ENCODE peak calls at places on chromosomes 2 and 18, in five cellular contexts. F, Q, U, C and T are unnamed samples.

GRCh38 chr18:8491516-8491915 is 117.7 kb upstream of the RAB12 start:
- DNase-seq in F (no peak), Q (no peak), U (no peak), C (no peak), T (no peak)

GRCh38 chr18:59220784-59221765 is 1.1 kb downstream of the GRP start:
- DNase-seq in F (no peak), Q (no peak), U (no peak), C (no peak), T (no peak)

GRCh38 chr18:59039449-59039848 is 100.2 kb upstream of the SEC11C start:
- DNase-seq in F (no peak), Q (no peak), U (no peak), C (no peak), T (no peak)

GRCh38 chr2:3460161-3460560 is 59.2 kb downstream of the ADI1 start:
- DNase-seq in F (peak), Q (no peak), U (peak), C (no peak), T (no peak)

GRCh38 chr18:179499-179898 is 21.1 kb downstream of the USP14 start:
- DNase-seq in F (no peak), Q (no peak), U (no peak), C (no peak), T (no peak)

GRCh38 chr2:214575030-214575949 is 164.4 kb downstream of the VWC2L start:
- DNase-seq in F (no peak), Q (no peak), U (no peak), C (no peak), T (no peak)

GRCh38 chr2:73418343-73418742 is 32.7 kb downstream of the ALMS1 start:
- DNase-seq in F (peak), Q (peak), U (peak), C (no peak), T (peak)

GRCh38 chr2:27350106-27350693 is 6.4 kb downstream of the GTF3C2 start:
- DNase-seq in F (no peak), Q (no peak), U (no peak), C (no peak), T (no peak)

GRCh38 chr18:44028109-44028508 is 652.6 kb upstream of the SETBP1 start:
- DNase-seq in F (no peak), Q (no peak), U (no peak), C (no peak), T (no peak)

GRCh38 chr2:56682397-56682760 is 498.6 kb downstream of the CCDC85A start:
- DNase-seq in F (no peak), Q (no peak), U (no peak), C (no peak), T (no peak)

GRCh38 chr2:44655401-44655864 is 286.1 kb upstream of the SIX3 start:
- DNase-seq in F (no peak), Q (no peak), U (no peak), C (no peak), T (no peak)

GRCh38 chr2:215461836-215462532 is 26.1 kb upstream of the FN1 start:
- DNase-seq in F (no peak), Q (peak), U (no peak), C (no peak), T (no peak)

GRCh38 chr2:192499476-192499875 is 304.7 kb upstream of the TMEFF2 start:
- DNase-seq in F (no peak), Q (no peak), U (no peak), C (no peak), T (no peak)

GRCh38 chr2:24766609-24767008 is 26.6 kb downstream of the PTRHD1 start:
- DNase-seq in F (no peak), Q (no peak), U (no peak), C (no peak), T (no peak)

GRCh38 chr2:149380205-149380604 is 49.8 kb downstream of the LYPD6 start:
- DNase-seq in F (no peak), Q (no peak), U (no peak), C (no peak), T (no peak)

GRCh38 chr2:33421820-33422219 is 54.6 kb upstream of the RASGRP3 start:
- DNase-seq in F (no peak), Q (no peak), U (no peak), C (no peak), T (no peak)

GRCh38 chr2:33419548-33420255 is 56.7 kb upstream of the RASGRP3 start:
- DNase-seq in F (no peak), Q (peak), U (no peak), C (no peak), T (no peak)

GRCh38 chr2:33412920-33413319 is 63.5 kb upstream of the RASGRP3 start:
- DNase-seq in F (no peak), Q (peak), U (no peak), C (peak), T (no peak)

GRCh38 chr2:33420726-33421125 is 55.7 kb upstream of the RASGRP3 start:
- DNase-seq in F (no peak), Q (peak), U (no peak), C (no peak), T (no peak)

GRCh38 chr2:33417093-33417492 is 59.4 kb upstream of the RASGRP3 start:
- DNase-seq in F (no peak), Q (no peak), U (no peak), C (no peak), T (no peak)
- H3K27ac ChIP-seq in F (no peak), Q (no peak), U (no peak), C (no peak), T (no peak)

DNA sequence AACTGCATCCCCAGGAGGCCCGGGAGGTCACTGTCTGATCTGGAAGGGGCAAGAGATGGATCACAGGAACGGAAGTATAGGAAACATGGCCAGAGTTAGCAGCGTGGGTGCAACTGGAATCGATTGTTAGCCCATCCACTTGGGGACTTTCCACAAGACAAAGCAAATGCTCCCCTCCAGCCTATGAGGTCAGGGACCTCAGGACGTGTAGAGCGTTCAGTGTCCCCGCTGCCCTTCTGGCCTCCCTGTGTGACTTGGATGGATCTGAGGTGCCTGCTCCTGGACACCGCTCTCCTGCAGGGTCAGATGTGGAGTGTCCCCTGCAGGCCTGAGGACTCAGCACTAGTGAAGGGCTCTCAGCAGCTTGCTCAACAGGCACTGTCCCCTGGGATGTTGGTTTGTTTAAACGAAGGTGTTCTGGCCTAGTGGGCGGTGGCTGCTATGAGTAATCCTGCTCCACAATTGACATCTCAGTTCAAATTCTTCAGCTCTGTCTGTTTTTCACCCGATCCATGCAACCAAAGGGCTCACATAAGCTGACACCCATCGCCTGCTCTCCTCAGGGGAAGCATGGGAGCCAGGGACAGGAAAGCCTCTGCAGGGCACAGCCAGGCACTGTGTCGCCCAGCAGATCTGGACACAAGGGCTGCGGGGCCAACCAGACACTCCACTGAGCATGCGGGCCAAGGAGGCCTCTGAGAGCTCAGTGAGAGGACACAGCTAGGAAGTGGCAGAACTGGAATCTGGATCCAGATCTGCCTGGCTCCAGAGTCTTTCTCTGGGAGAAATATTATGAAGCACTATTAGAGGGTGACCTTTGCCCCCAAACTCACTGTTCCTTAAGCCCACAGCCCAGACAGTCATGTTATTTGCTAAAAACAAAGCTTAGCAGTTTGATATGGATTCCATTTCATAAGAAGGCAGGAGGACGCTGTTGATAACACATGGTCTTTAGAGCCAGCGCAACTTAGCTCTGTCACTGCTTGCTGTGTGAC is 78.5 kb downstream of the RHOB start:
- DNase-seq in F (peak), Q (peak), U (peak), C (no peak), T (peak)
- TF ChIP-seq POLR2A in F (no peak), Q (no peak), U (no peak), C (no peak), T (no peak)

GRCh38 chr2:224278531-224278930 is 123.4 kb downstream of the FAM124B start:
- DNase-seq in F (no peak), Q (peak), U (no peak), C (no peak), T (no peak)
- H3K4me3 ChIP-seq in F (no peak), Q (no peak), U (no peak), C (no peak), T (no peak)

GRCh38 chr2:119435148-119435952 is 3.7 kb downstream of the TMEM37 start:
- DNase-seq in F (no peak), Q (no peak), U (peak), C (no peak), T (no peak)

GRCh38 chr2:119435953-119436297 is 4.3 kb downstream of the TMEM37 start:
- DNase-seq in F (no peak), Q (no peak), U (peak), C (no peak), T (no peak)

GRCh38 chr2:119438726-119439284 is 7.2 kb downstream of the TMEM37 start:
- DNase-seq in F (no peak), Q (no peak), U (no peak), C (no peak), T (no peak)

GRCh38 chr2:119438128-119438656 is 6.5 kb downstream of the TMEM37 start:
- DNase-seq in F (no peak), Q (no peak), U (no peak), C (no peak), T (no peak)

GRCh38 chr2:119436993-119437772 is 5.5 kb downstream of the TMEM37 start:
- DNase-seq in F (no peak), Q (no peak), U (no peak), C (no peak), T (no peak)
- H3K27ac ChIP-seq in F (no peak), Q (no peak), U (peak), C (no peak), T (no peak)

GRCh38 chr2:242088471-242089212 is 219.1 kb downstream of the RTP5 start:
- DNase-seq in F (peak), Q (peak), U (peak), C (peak), T (peak)
- TF ChIP-seq POLR2A in F (peak), Q (no peak), U (peak), C (no peak), T (peak)

GRCh38 chr2:160390544-160391258 is 102.9 kb downstream of the RBMS1 start:
- DNase-seq in F (no peak), Q (peak), U (no peak), C (no peak), T (no peak)
- H3K4me3 ChIP-seq in F (no peak), Q (no peak), U (no peak), C (no peak), T (no peak)

GRCh38 chr2:233413529-233414272 is 59.4 kb downstream of the DGKD start:
- DNase-seq in F (peak), Q (peak), U (peak), C (peak), T (peak)

GRCh38 chr2:233416706-233417105 is 62.4 kb downstream of the DGKD start:
- DNase-seq in F (peak), Q (no peak), U (peak), C (no peak), T (no peak)

GRCh38 chr2:233416199-233416598 is 61.9 kb downstream of the DGKD start:
- DNase-seq in F (peak), Q (no peak), U (no peak), C (no peak), T (no peak)

GRCh38 chr2:233414273-233414654 is 60.0 kb downstream of the DGKD start:
- DNase-seq in F (peak), Q (peak), U (no peak), C (no peak), T (no peak)

GRCh38 chr2:233414777-233415570 is 60.7 kb downstream of the DGKD start:
- DNase-seq in F (peak), Q (peak), U (peak), C (no peak), T (no peak)
- H3K27ac ChIP-seq in F (peak), Q (no peak), U (peak), C (peak), T (no peak)